ENCODE peak calls at places on chromosomes 16 and 17, in eight cellular contexts. J is IMR-90; Z is CD8-positive, alpha-beta T cell; E is cardiac muscle cell; N is prostate gland; F is adrenal gland; X is fibroblast of lung; U is A549. Y is an unnamed sample. For H3K4me1, the result is how much of the 10 kb centered on the place peaks cover.

GRCh38 chr16:65658339-65659275 is 536.7 kb upstream of the CDH11 start:
- DNase-seq in J (peak), Z (no peak), E (peak), N (peak), F (peak), X (peak), U (peak), Y (peak)

GRCh38 chr16:89922884-89923639 is at the start of gene TUBB3:
- DNase-seq in J (peak), Z (no peak), E (peak), N (peak), F (peak), X (peak), U (peak), Y (peak)

GRCh38 chr17:49414271-49414621 is 436 bp downstream of the PHB1 start:
- DNase-seq in J (no peak), Z (no peak), E (no peak), N (no peak), F (no peak), X (no peak), U (no peak), Y (no peak)

GRCh38 chr17:1256699-1257098 is 13.5 kb upstream of the BHLHA9 start:
- DNase-seq in J (no peak), Z (no peak), E (no peak), N (no peak), F (no peak), X (no peak), U (no peak), Y (no peak)

GRCh38 chr16:67164599-67165061 is at the start of gene HSF4:
- DNase-seq in J (no peak), Z (no peak), E (peak), N (peak), F (peak), X (peak), U (no peak), Y (no peak)

GRCh38 chr17:3030096-3030495 is 33.3 kb downstream of the OR1D5 start:
- DNase-seq in J (peak), Z (no peak), E (peak), N (no peak), F (no peak), X (peak), U (no peak), Y (peak)

GRCh38 chr16:26614102-26614864 is 452.4 kb upstream of the C16orf82 start:
- DNase-seq in J (no peak), Z (no peak), E (no peak), N (no peak), F (no peak), X (no peak), U (no peak), Y (no peak)

GRCh38 chr17:10294162-10294561 is 78.6 kb downstream of the MYH13 start:
- DNase-seq in J (no peak), Z (no peak), E (no peak), N (no peak), F (no peak), X (no peak), U (no peak), Y (no peak)

GRCh38 chr16:67672739-67673662 is 6.4 kb downstream of the C16orf86 start:
- DNase-seq in J (peak), Z (peak), E (peak), N (peak), F (peak), X (peak), U (peak), Y (no peak)

GRCh38 chr17:47288531-47289116 is 35.0 kb downstream of the ITGB3 start:
- DNase-seq in J (peak), Z (no peak), E (peak), N (no peak), F (peak), X (peak), U (peak), Y (no peak)

GRCh38 chr16:66169817-66170216 is 196.7 kb upstream of the CDH5 start:
- DNase-seq in J (no peak), Z (no peak), E (no peak), N (no peak), F (no peak), X (no peak), U (no peak), Y (no peak)

GRCh38 chr17:70053241-70054234 is 21.5 kb upstream of the KCNJ16 start:
- DNase-seq in J (peak), Z (no peak), E (peak), N (no peak), F (peak), X (peak), U (no peak), Y (no peak)

GRCh38 chr17:72404872-72405271 is 284.1 kb downstream of the SOX9 start:
- DNase-seq in J (peak), Z (no peak), E (peak), N (no peak), F (no peak), X (peak), U (no peak), Y (no peak)

GRCh38 chr17:44932096-44932495 is 15.5 kb downstream of the KIF18B start:
- DNase-seq in J (no peak), Z (no peak), E (no peak), N (no peak), F (no peak), X (no peak), U (no peak), Y (no peak)

GRCh38 chr17:49226771-49227435 is 3.7 kb downstream of the PHOSPHO1 start:
- DNase-seq in J (no peak), Z (no peak), E (no peak), N (no peak), F (no peak), X (no peak), U (no peak), Y (no peak)

GRCh38 chr17:18851206-18851605 is 6.7 kb upstream of the PRPSAP2 start:
- DNase-seq in J (no peak), Z (no peak), E (no peak), N (no peak), F (no peak), X (no peak), U (peak), Y (no peak)

GRCh38 chr17:51228177-51228576 is 31.7 kb downstream of the MBTD1 start:
- DNase-seq in J (peak), Z (no peak), E (peak), N (no peak), F (no peak), X (peak), U (no peak), Y (peak)

GRCh38 chr17:2594657-2595085 is 1.2 kb downstream of the PAFAH1B1 start:
- DNase-seq in J (no peak), Z (peak), E (peak), N (no peak), F (no peak), X (no peak), U (peak), Y (no peak)

GRCh38 chr17:48547839-48548686 is 3.2 kb upstream of the HOXB2 start:
- DNase-seq in J (peak), Z (no peak), E (peak), N (no peak), F (no peak), X (peak), U (no peak), Y (no peak)

GRCh38 chr16:50717109-50717893 is 23.9 kb downstream of the NOD2 start:
- DNase-seq in J (no peak), Z (no peak), E (no peak), N (no peak), F (no peak), X (no peak), U (no peak), Y (no peak)

GRCh38 chr16:50721549-50722409 is 20.1 kb upstream of the CYLD start:
- DNase-seq in J (no peak), Z (no peak), E (no peak), N (no peak), F (no peak), X (no peak), U (no peak), Y (peak)

GRCh38 chr16:50718061-50718760 is 23.7 kb upstream of the CYLD start:
- DNase-seq in J (peak), Z (no peak), E (peak), N (no peak), F (no peak), X (no peak), U (no peak), Y (no peak)

GRCh38 chr16:50718761-50719400 is 23.0 kb upstream of the CYLD start:
- DNase-seq in J (no peak), Z (no peak), E (no peak), N (peak), F (no peak), X (no peak), U (no peak), Y (no peak)

GRCh38 chr16:50719401-50720337 is 22.2 kb upstream of the CYLD start:
- DNase-seq in J (no peak), Z (peak), E (no peak), N (peak), F (no peak), X (no peak), U (no peak), Y (no peak)
- TF ChIP-seq CTCF in J (no peak), Z (peak), E (no peak), N (no peak), F (no peak), X (no peak), U (no peak), Y (no peak)

GRCh38 chr16:50301626-50302471 is 35.5 kb downstream of the ADCY7 start:
- DNase-seq in J (peak), Z (no peak), E (peak), N (no peak), F (peak), X (peak), U (peak), Y (peak)
- H3K27ac ChIP-seq in J (peak), Z (no peak), E (no peak), N (no peak), F (no peak), X (peak), U (peak), Y (no peak)

GRCh38 chr17:60439501-60439900 is 17.2 kb downstream of the CHCT1 start:
- DNase-seq in J (peak), Z (no peak), E (peak), N (no peak), F (no peak), X (peak), U (no peak), Y (peak)
- H3K4me1 ChIP-seq in J (under half), Z (under half), E (under half), N (under half), F (under half), X (under half), U (under half), Y (under half)

GRCh38 chr16:22141746-22142145 is 20.6 kb upstream of the SDR42E2 start:
- DNase-seq in J (peak), Z (no peak), E (peak), N (no peak), F (no peak), X (no peak), U (peak), Y (peak)
- TF ChIP-seq CTCF in J (peak), Z (no peak), E (peak), N (no peak), F (no peak), X (peak), U (peak), Y (peak)

DNA sequence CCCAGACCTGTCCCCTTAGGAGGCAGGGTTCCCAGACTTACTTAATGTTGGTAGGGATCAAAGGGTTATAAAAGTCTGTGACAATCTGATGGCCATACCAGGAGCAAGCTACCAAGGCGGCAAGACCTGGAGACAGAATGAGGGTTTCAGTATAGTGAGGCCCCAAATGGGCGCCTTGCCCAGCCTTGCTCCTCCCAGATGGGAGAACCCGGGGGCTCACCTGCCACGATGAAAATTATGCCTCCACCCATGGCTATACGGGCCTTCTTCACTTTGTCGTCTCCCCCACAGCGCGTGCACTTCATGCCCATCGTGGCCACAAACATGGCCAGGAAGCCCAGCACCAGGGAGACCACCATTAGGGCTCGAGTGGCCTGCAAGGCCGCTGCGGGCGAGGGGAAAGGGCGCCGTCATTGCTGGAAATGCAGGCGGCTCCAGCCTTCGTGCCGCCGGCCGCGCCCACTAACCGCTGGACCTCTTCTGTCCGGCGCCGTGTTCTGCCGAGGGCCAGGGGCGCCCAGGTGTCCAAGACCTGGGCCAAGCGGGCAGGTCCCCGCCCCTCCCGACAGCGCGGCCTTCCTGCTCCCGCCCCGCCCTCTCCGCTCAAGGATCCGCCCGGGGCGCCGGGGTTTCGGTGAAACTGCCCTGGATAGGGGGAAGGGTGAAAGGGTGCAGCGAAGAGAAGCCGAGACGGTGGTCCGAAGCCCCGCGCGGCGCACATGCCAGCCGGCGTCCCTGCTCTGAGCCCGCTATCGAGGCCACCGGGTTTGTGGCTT is 1.5 kb downstream of the CLDN7 start:
- DNase-seq in J (no peak), Z (peak), E (no peak), N (peak), F (no peak), X (no peak), U (no peak), Y (no peak)
- H3K27ac ChIP-seq in J (no peak), Z (peak), E (no peak), N (peak), F (no peak), X (no peak), U (peak), Y (peak)

DNA sequence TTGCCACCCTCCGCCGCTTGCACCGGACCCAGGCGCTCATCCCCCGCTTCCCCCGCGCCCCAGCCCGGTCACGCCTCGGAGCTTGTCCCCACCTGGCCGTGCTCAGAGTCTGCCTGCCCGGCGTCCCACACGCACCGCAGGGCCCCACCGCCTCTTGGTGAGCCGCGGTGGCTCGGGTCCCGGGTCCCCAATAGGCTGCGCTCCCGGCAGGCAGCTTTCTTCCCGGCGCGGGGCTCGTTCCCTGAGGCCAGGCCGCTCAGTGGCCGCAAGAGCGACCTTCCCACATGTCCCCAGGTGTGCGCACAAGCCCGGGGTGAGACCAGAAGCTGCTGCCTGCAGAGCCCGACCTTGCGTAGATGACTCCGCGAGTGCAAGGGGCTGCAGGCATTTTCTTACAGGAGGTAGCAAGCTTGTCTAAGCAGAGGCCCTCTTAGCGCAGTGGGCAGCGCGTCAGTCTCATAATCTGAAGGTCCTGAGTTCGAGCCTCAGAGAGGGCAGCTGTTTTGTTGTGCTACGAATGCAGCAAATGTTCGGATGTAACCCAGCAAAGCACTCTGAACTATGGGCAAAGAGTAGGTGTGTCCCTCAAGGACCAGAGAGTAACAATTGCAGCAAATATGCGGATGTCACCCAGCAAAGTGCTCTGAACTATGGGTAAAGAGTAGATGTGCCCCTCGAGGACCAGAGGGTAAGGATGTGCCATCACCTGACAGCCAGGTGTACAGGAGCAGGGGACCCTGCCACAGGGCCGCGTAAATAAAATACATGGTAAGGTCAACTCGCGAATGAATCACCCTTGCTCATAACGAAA is 15.6 kb downstream of the TLE7 start:
- DNase-seq in J (peak), Z (peak), E (peak), N (peak), F (no peak), X (peak), U (peak), Y (peak)
- H3K4me1 ChIP-seq in J (under half), Z (under half), E (under half), N (under half), F (under half), X (under half), U (under half), Y (under half)

GRCh38 chr17:73466704-73467433 is 155.1 kb upstream of the CDC42EP4 start:
- DNase-seq in J (no peak), Z (no peak), E (no peak), N (no peak), F (no peak), X (no peak), U (no peak), Y (no peak)
- TF ChIP-seq CTCF in J (no peak), Z (no peak), E (no peak), N (no peak), F (no peak), X (no peak), U (no peak), Y (no peak)

Y was measured in foreskin keratinocyte.